ENCODE peak calls at places on chromosome 15, in four cellular contexts. A is hepatocyte, P is keratinocyte, K is K562. R is an unnamed sample.

GRCh38 chr15:91465696-91466095 is 365.6 kb downstream of the SV2B start:
- DNase-seq in A (no peak), P (peak), K (no peak), R (peak)

GRCh38 chr15:72770673-72771328 is 12.8 kb downstream of the ADPGK start:
- DNase-seq in A (no peak), P (no peak), K (peak), R (no peak)

GRCh38 chr15:31372635-31373091 is 46.0 kb downstream of the KLF13 start:
- DNase-seq in K (no peak), P (peak), A (peak), R (peak)

GRCh38 chr15:94023520-94023919 is 207.8 kb upstream of the MCTP2 start:
- DNase-seq in K (no peak), P (no peak), A (no peak), R (no peak)

GRCh38 chr15:70032509-70032908 is 65.2 kb downstream of the TLE3 start:
- DNase-seq in K (no peak), P (no peak), A (no peak), R (no peak)

GRCh38 chr15:65171428-65171827 is 13.7 kb downstream of the CLPX start:
- DNase-seq in K (no peak), P (no peak), A (no peak), R (no peak)

GRCh38 chr15:61383421-61383820 is 154.3 kb upstream of the RORA start:
- DNase-seq in P (no peak), K (no peak), A (no peak), R (peak)

GRCh38 chr15:90871716-90872480 is 3.5 kb downstream of the FURIN start:
- DNase-seq in A (peak), P (no peak), K (peak), R (no peak)

GRCh38 chr15:80775340-80775739 is 3.8 kb upstream of the CEMIP start:
- DNase-seq in P (no peak), K (no peak), A (no peak), R (no peak)

GRCh38 chr15:80776420-80777045 is 2.6 kb upstream of the CEMIP start:
- DNase-seq in K (peak), A (peak), P (no peak), R (peak)

GRCh38 chr15:80773122-80773551 is 6.0 kb upstream of the CEMIP start:
- DNase-seq in A (no peak), P (no peak), K (no peak), R (no peak)

GRCh38 chr15:80777137-80777536 is 2.0 kb upstream of the CEMIP start:
- DNase-seq in A (peak), K (no peak), P (no peak), R (peak)

GRCh38 chr15:80773792-80774352 is 5.3 kb upstream of the CEMIP start:
- DNase-seq in A (no peak), P (no peak), K (no peak), R (no peak)
- H3K27ac ChIP-seq in A (no peak), P (no peak), K (no peak), R (no peak)

GRCh38 chr15:88574062-88574461 is 27.6 kb upstream of the DET1 start:
- DNase-seq in P (no peak), A (no peak), K (no peak), R (no peak)
- H2AFZ ChIP-seq in P (no peak), A (no peak), K (no peak), R (no peak)

GRCh38 chr15:56763496-56763895 is 30.2 kb upstream of the ZNF280D start:
- DNase-seq in P (no peak), A (no peak), K (no peak), R (no peak)

GRCh38 chr15:56760186-56760585 is 26.9 kb upstream of the ZNF280D start:
- DNase-seq in P (peak), K (no peak), A (peak), R (peak)

GRCh38 chr15:56765252-56765651 is 31.9 kb upstream of the ZNF280D start:
- DNase-seq in A (peak), P (no peak), K (no peak), R (peak)

GRCh38 chr15:56759450-56759845 is 26.1 kb upstream of the ZNF280D start:
- DNase-seq in K (no peak), A (no peak), P (peak), R (peak)

GRCh38 chr15:56763082-56763481 is 29.8 kb upstream of the ZNF280D start:
- DNase-seq in K (no peak), A (no peak), P (no peak), R (no peak)
- H3K27ac ChIP-seq in K (no peak), A (no peak), P (no peak), R (no peak)

DNA sequence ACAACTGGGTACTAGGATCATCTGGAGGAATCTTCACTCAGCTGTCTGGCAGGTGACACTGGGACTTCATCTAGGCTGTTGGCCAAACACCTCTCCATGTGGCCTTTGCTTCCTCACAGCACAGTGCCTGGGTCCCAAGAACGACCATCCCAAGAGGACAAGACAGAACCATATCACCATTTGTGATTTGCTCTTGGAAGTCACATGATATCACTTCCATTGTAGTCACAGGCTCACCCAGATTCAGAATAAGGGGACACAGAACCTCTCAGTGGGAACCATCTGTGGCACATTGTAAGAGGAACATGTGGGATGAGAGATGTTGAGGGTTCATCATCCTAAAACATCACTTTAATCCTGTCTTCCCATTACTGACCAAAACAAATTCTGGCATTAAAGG is 1.9 kb upstream of the PSMA4 start:
- DNase-seq in A (no peak), P (no peak), K (no peak), R (no peak)
- H2AFZ ChIP-seq in A (no peak), P (no peak), K (peak), R (no peak)

DNA sequence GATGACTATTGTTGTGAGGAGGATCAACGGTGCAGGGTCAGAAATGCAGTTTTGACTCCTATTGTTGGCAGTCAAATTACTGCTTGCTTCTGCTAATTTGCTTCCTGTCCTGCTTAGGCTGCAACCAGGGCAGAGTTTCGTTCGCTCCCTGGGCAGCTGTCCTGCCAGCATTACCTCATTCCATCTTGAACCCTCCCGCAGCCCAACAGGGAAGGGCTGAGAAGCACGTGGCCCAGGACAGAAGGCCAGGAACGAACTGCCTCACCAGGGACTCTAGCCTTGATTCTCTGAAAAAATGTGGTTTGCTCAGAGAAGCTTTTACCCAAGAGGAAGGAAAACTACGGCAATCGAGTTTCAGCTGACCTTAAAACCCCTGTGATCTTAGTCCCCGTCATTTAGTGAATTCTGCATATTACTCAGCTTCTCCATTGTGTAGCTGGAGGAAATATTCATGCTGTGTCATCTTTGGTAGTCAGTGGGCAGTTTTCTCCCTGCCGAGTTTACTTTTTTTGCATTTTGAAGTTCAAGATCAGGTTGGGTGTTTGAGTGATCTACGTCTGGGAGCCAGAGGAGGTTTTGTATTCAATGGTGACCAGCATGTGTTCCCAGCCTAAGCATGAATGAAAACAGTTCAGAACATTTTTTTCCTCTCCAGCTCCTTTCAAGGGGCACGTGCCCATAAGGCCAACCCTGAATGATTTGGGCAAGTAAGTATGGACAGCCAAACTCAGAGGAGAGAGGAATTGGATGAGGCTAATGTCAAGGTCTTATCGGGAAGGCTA is 23.0 kb downstream of the TLNRD1 start:
- DNase-seq in A (no peak), P (no peak), K (no peak), R (no peak)
- H3K27ac ChIP-seq in A (peak), P (no peak), K (peak), R (no peak)

GRCh38 chr15:81215983-81216382 is 19.3 kb downstream of the IL16 start:
- DNase-seq in P (no peak), K (no peak), A (no peak), R (no peak)
- H2AFZ ChIP-seq in P (no peak), K (no peak), A (no peak), R (no peak)

DNA sequence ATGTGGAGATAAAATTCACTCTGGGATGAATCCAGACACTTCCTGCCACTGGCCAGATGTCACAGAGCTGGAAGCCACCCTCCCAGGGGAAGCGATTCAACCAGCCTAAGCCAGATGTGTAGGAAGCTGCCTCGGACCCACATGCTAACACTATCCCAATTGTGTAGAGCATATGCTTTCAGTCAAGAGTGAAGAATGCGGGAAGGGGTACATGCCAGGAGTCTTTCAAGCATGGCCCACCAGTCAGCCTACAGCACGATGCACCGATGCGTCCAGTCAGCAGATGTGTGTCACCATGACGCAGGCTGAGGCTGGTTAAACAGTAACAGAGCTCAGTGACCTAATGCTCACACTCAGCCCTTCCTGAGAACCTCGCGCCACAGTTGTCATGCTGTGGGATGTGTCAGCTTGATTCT is 38.8 kb upstream of the BNC1 start:
- DNase-seq in P (peak), K (no peak), A (peak), R (peak)
- H3K27ac ChIP-seq in P (peak), K (no peak), A (peak), R (peak)

GRCh38 chr15:37979597-37979996 is 45.2 kb downstream of the TMCO5A start:
- DNase-seq in A (no peak), K (no peak), P (no peak), R (no peak)

GRCh38 chr15:37981781-37982180 is 47.3 kb downstream of the TMCO5A start:
- DNase-seq in K (no peak), A (peak), P (no peak), R (peak)

GRCh38 chr15:37984368-37984767 is 49.9 kb downstream of the TMCO5A start:
- DNase-seq in P (no peak), K (no peak), A (no peak), R (peak)

GRCh38 chr15:37978231-37978630 is 43.8 kb downstream of the TMCO5A start:
- DNase-seq in P (no peak), A (no peak), K (no peak), R (no peak)

DNA sequence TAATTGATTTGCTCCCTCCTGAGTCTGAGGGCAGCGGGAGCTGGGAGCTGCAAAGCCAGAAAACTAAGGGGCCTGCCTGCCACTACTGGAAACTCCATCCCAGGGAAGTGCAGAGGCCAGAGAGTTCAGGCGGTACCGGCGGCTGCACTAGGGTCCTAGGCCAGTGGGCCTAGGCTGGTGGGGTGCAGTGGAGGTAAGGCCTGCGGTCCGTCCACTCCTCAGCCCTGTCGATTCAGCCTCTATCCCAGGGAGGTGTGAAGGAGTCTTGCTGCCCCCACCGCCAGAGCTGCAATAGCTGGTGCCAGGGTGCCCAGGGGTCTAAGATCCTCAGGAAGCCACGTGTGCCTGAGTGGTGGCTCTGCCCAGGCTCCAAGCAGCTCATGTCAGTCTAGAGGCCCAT is 45.6 kb downstream of the TMCO5A start:
- DNase-seq in K (no peak), A (no peak), P (no peak), R (no peak)
- H2AFZ ChIP-seq in K (no peak), A (no peak), P (no peak), R (no peak)

GRCh38 chr15:99224815-99225214 is 24.6 kb downstream of the TTC23 start:
- DNase-seq in P (no peak), A (no peak), K (no peak), R (peak)
- H3K27ac ChIP-seq in P (no peak), A (no peak), K (no peak), R (no peak)